ENCODE peak calls at places on chromosomes 5 and 9, in ten cellular contexts. One of them, this sample, is unnamed.

GRCh38 chr5:155489949-155490348 is 476.4 kb downstream of the KIF4B start:
- DNase-seq in pulmonary artery endothelial cell: no peak
- DNase-seq in stimulated activated CD8-positive, alpha-beta memory T cell treated with anti-CD3 and anti-CD28 coated beads, Interleukin-2, amount 100 ng/mL, for 48 hours: no peak
- DNase-seq in KBM-7: no peak
- DNase-seq in AG20443: no peak
- DNase-seq in T-helper 2 cell: no peak
- DNase-seq in tibial artery: no peak
- DNase-seq in ureter: no peak
- DNase-seq in activated T-helper 2 cell treated with anti-CD3 and anti-CD28 coated beads, Interferon-gamma antibody, Interleukin-2, Interleukin-4, amounts not matched to agents 10 μg/mL and 5 μg/mL and 100 μg/mL, durations not matched to agents 14 hours and 24 hours and 36 hours: no peak
- DNase-seq in HS-5: no peak
- DNase-seq in this sample: no peak

GRCh38 chr9:115118471-115119156 is 657 bp upstream of the TNC start:
- DNase-seq in ureter: peak
- DNase-seq in activated T-helper 2 cell treated with anti-CD3 and anti-CD28 coated beads, Interferon-gamma antibody, Interleukin-2, Interleukin-4, amounts not matched to agents 10 μg/mL and 5 μg/mL and 100 μg/mL, durations not matched to agents 14 hours and 24 hours and 36 hours: no peak
- DNase-seq in KBM-7: no peak
- DNase-seq in tibial artery: peak
- DNase-seq in pulmonary artery endothelial cell: no peak
- DNase-seq in T-helper 2 cell: no peak
- DNase-seq in stimulated activated CD8-positive, alpha-beta memory T cell treated with anti-CD3 and anti-CD28 coated beads, Interleukin-2, amount 100 ng/mL, for 48 hours: no peak
- DNase-seq in HS-5: peak
- DNase-seq in AG20443: peak
- DNase-seq in this sample: peak

GRCh38 chr9:132412089-132412488 is 2.1 kb downstream of the CFAP77 start:
- DNase-seq in T-helper 2 cell: no peak
- DNase-seq in ureter: no peak
- DNase-seq in activated T-helper 2 cell treated with anti-CD3 and anti-CD28 coated beads, Interferon-gamma antibody, Interleukin-2, Interleukin-4, amounts not matched to agents 10 μg/mL and 5 μg/mL and 100 μg/mL, durations not matched to agents 14 hours and 24 hours and 36 hours: no peak
- DNase-seq in tibial artery: no peak
- DNase-seq in KBM-7: peak
- DNase-seq in AG20443: peak
- DNase-seq in pulmonary artery endothelial cell: no peak
- DNase-seq in stimulated activated CD8-positive, alpha-beta memory T cell treated with anti-CD3 and anti-CD28 coated beads, Interleukin-2, amount 100 ng/mL, for 48 hours: peak
- DNase-seq in HS-5: no peak
- DNase-seq in this sample: no peak

GRCh38 chr5:150065346-150065745 is 21.0 kb downstream of the CSF1R start:
- DNase-seq in stimulated activated CD8-positive, alpha-beta memory T cell treated with anti-CD3 and anti-CD28 coated beads, Interleukin-2, amount 100 ng/mL, for 48 hours: no peak
- DNase-seq in ureter: no peak
- DNase-seq in HS-5: no peak
- DNase-seq in activated T-helper 2 cell treated with anti-CD3 and anti-CD28 coated beads, Interferon-gamma antibody, Interleukin-2, Interleukin-4, amounts not matched to agents 10 μg/mL and 5 μg/mL and 100 μg/mL, durations not matched to agents 14 hours and 24 hours and 36 hours: no peak
- DNase-seq in AG20443: peak
- DNase-seq in KBM-7: no peak
- DNase-seq in T-helper 2 cell: no peak
- DNase-seq in tibial artery: peak
- DNase-seq in pulmonary artery endothelial cell: no peak
- DNase-seq in this sample: no peak

GRCh38 chr5:133336121-133336968 is 276.0 kb downstream of the FSTL4 start:
- DNase-seq in stimulated activated CD8-positive, alpha-beta memory T cell treated with anti-CD3 and anti-CD28 coated beads, Interleukin-2, amount 100 ng/mL, for 48 hours: no peak
- DNase-seq in activated T-helper 2 cell treated with anti-CD3 and anti-CD28 coated beads, Interferon-gamma antibody, Interleukin-2, Interleukin-4, amounts not matched to agents 10 μg/mL and 5 μg/mL and 100 μg/mL, durations not matched to agents 14 hours and 24 hours and 36 hours: no peak
- DNase-seq in T-helper 2 cell: no peak
- DNase-seq in KBM-7: no peak
- DNase-seq in HS-5: no peak
- DNase-seq in AG20443: no peak
- DNase-seq in ureter: no peak
- DNase-seq in tibial artery: no peak
- DNase-seq in pulmonary artery endothelial cell: no peak
- DNase-seq in this sample: no peak

GRCh38 chr5:134509308-134510040 is 16.0 kb upstream of the JADE2 start:
- DNase-seq in ureter: no peak
- DNase-seq in activated T-helper 2 cell treated with anti-CD3 and anti-CD28 coated beads, Interferon-gamma antibody, Interleukin-2, Interleukin-4, amounts not matched to agents 10 μg/mL and 5 μg/mL and 100 μg/mL, durations not matched to agents 14 hours and 24 hours and 36 hours: no peak
- DNase-seq in pulmonary artery endothelial cell: no peak
- DNase-seq in HS-5: no peak
- DNase-seq in AG20443: no peak
- DNase-seq in stimulated activated CD8-positive, alpha-beta memory T cell treated with anti-CD3 and anti-CD28 coated beads, Interleukin-2, amount 100 ng/mL, for 48 hours: no peak
- DNase-seq in KBM-7: no peak
- DNase-seq in T-helper 2 cell: no peak
- DNase-seq in tibial artery: peak
- DNase-seq in this sample: no peak

GRCh38 chr9:135521608-135522095 is 412 bp downstream of the LCN1 start:
- DNase-seq in stimulated activated CD8-positive, alpha-beta memory T cell treated with anti-CD3 and anti-CD28 coated beads, Interleukin-2, amount 100 ng/mL, for 48 hours: no peak
- DNase-seq in T-helper 2 cell: no peak
- DNase-seq in activated T-helper 2 cell treated with anti-CD3 and anti-CD28 coated beads, Interferon-gamma antibody, Interleukin-2, Interleukin-4, amounts not matched to agents 10 μg/mL and 5 μg/mL and 100 μg/mL, durations not matched to agents 14 hours and 24 hours and 36 hours: no peak
- DNase-seq in AG20443: no peak
- DNase-seq in KBM-7: no peak
- DNase-seq in ureter: peak
- DNase-seq in pulmonary artery endothelial cell: no peak
- DNase-seq in HS-5: no peak
- DNase-seq in tibial artery: peak
- DNase-seq in this sample: no peak

GRCh38 chr9:23630488-23630887 is 195.6 kb downstream of the ELAVL2 start:
- DNase-seq in AG20443: no peak
- DNase-seq in T-helper 2 cell: no peak
- DNase-seq in pulmonary artery endothelial cell: no peak
- DNase-seq in tibial artery: no peak
- DNase-seq in stimulated activated CD8-positive, alpha-beta memory T cell treated with anti-CD3 and anti-CD28 coated beads, Interleukin-2, amount 100 ng/mL, for 48 hours: no peak
- DNase-seq in activated T-helper 2 cell treated with anti-CD3 and anti-CD28 coated beads, Interferon-gamma antibody, Interleukin-2, Interleukin-4, amounts not matched to agents 10 μg/mL and 5 μg/mL and 100 μg/mL, durations not matched to agents 14 hours and 24 hours and 36 hours: no peak
- DNase-seq in ureter: no peak
- DNase-seq in HS-5: no peak
- DNase-seq in KBM-7: no peak
- DNase-seq in this sample: no peak

GRCh38 chr5:131324311-131324710 is 60.5 kb downstream of the CDC42SE2 start:
- DNase-seq in pulmonary artery endothelial cell: no peak
- DNase-seq in AG20443: peak
- DNase-seq in stimulated activated CD8-positive, alpha-beta memory T cell treated with anti-CD3 and anti-CD28 coated beads, Interleukin-2, amount 100 ng/mL, for 48 hours: no peak
- DNase-seq in HS-5: no peak
- DNase-seq in T-helper 2 cell: no peak
- DNase-seq in KBM-7: no peak
- DNase-seq in tibial artery: no peak
- DNase-seq in activated T-helper 2 cell treated with anti-CD3 and anti-CD28 coated beads, Interferon-gamma antibody, Interleukin-2, Interleukin-4, amounts not matched to agents 10 μg/mL and 5 μg/mL and 100 μg/mL, durations not matched to agents 14 hours and 24 hours and 36 hours: no peak
- DNase-seq in ureter: no peak
- DNase-seq in this sample: no peak